ENCODE peak calls at places on chromosomes 6 and 20, in eight cellular contexts. I, G, Y, N, X, R, B and T are unnamed samples.

GRCh38 chr6:135880066-135880972 is 28.8 kb downstream of the PDE7B start:
- DNase-seq in N (no peak), B (no peak), I (peak; percentile 14), X (no peak), G (no peak), Y (no peak), R (no peak), T (no peak)

GRCh38 chr6:1589208-1589607 is 20.5 kb upstream of the FOXC1 start:
- DNase-seq in B (peak; percentile 54), N (no peak), Y (no peak), R (no peak), X (no peak), G (no peak), I (peak; percentile 41), T (no peak)

GRCh38 chr6:85078071-85078470 is 313.7 kb upstream of the TBX18 start:
- DNase-seq in I (no peak), G (no peak), Y (peak; percentile 26), R (peak; percentile 48), N (no peak), X (no peak), B (peak; percentile 5), T (no peak)

GRCh38 chr20:22563062-22563965 is 21.1 kb downstream of the FOXA2 start:
- DNase-seq in N (no peak), R (no peak), X (no peak), G (no peak), Y (no peak), B (no peak), I (no peak), T (no peak)

GRCh38 chr6:35874721-35875120 is 46.2 kb downstream of the SRPK1 start:
- DNase-seq in I (no peak), B (no peak), Y (no peak), X (no peak), N (no peak), G (no peak), R (no peak), T (no peak)

GRCh38 chr6:14130431-14131075 is 13.0 kb downstream of the CD83 start:
- DNase-seq in X (no peak), Y (no peak), G (no peak), N (no peak), B (no peak), R (no peak), I (no peak), T (no peak)

GRCh38 chr6:165767228-165767627 is 104.2 kb upstream of the PDE10A start:
- DNase-seq in N (no peak), I (no peak), Y (no peak), X (no peak), G (no peak), B (no peak), R (peak; percentile 30), T (peak; percentile 49)

GRCh38 chr20:62826646-62827322 is 9.9 kb downstream of the COL9A3 start:
- DNase-seq in X (no peak), I (no peak), Y (no peak), G (no peak), R (no peak), N (no peak), B (no peak), T (no peak)

GRCh38 chr6:170074907-170075306 is 216.0 kb downstream of the DLL1 start:
- DNase-seq in X (no peak), R (no peak), Y (no peak), N (peak; percentile 24), B (no peak), I (peak; percentile 7), G (no peak), T (no peak)

GRCh38 chr20:38167851-38168760 is 3.0 kb upstream of the TGM2 start:
- DNase-seq in Y (no peak), N (peak; percentile 51), R (peak; percentile 77), B (peak; percentile 92), X (no peak), G (peak; percentile 85), I (peak; percentile 55), T (no peak)

GRCh38 chr20:19129306-19129705 is 83.1 kb upstream of the SLC24A3 start:
- DNase-seq in R (no peak), I (no peak), X (no peak), Y (no peak), B (no peak), N (no peak), G (no peak), T (no peak)

GRCh38 chr6:63673692-63674091 is 38.1 kb downstream of the PHF3 start:
- DNase-seq in I (no peak), B (no peak), R (no peak), Y (no peak), X (no peak), N (no peak), G (no peak), T (no peak)

GRCh38 chr6:132675002-132675401 is 16.0 kb upstream of the TAAR1 start:
- DNase-seq in R (no peak), B (no peak), N (no peak), X (no peak), I (no peak), G (no peak), Y (no peak), T (no peak)

GRCh38 chr6:149614352-149614751 is 34.2 kb downstream of the KATNA1 start:
- DNase-seq in X (no peak), N (no peak), G (no peak), Y (no peak), I (no peak), R (no peak), B (no peak), T (no peak)

GRCh38 chr20:47686545-47686944 is 98.7 kb downstream of the SULF2 start:
- DNase-seq in R (no peak), B (no peak), Y (no peak), G (no peak), I (no peak), N (no peak), X (no peak), T (no peak)

GRCh38 chr6:28218312-28219248 is 6.5 kb upstream of the ZSCAN9 start:
- DNase-seq in X (peak; percentile 93), I (peak; percentile 78), G (peak; percentile 87), Y (no peak), R (peak; percentile 59), B (peak; percentile 70), N (peak; percentile 72), T (peak; percentile 95)

GRCh38 chr6:85453490-85453889 is 3.6 kb downstream of the NT5E start:
- DNase-seq in R (no peak), I (no peak), G (no peak), B (no peak), N (no peak), Y (no peak), X (no peak), T (no peak)

GRCh38 chr6:89321571-89321970 is 6.5 kb upstream of the GABRR2 start:
- DNase-seq in X (no peak), R (no peak), B (peak; percentile 12), Y (no peak), N (no peak), I (no peak), G (no peak), T (no peak)
- TF ChIP-seq POLR2AphosphoS5 in X (no peak), R (no peak), B (no peak), Y (no peak), N (no peak), I (no peak), G (no peak), T (peak; percentile 60)

GRCh38 chr20:59698598-59698997 is 94.3 kb downstream of the PHACTR3 start:
- DNase-seq in G (no peak), B (no peak), N (no peak), Y (no peak), R (no peak), I (no peak), X (no peak), T (no peak)

GRCh38 chr20:59696476-59696875 is 92.1 kb downstream of the PHACTR3 start:
- DNase-seq in X (no peak), Y (no peak), G (no peak), R (no peak), N (no peak), B (no peak), I (no peak), T (no peak)

GRCh38 chr20:59701236-59701635 is 96.9 kb downstream of the PHACTR3 start:
- DNase-seq in G (no peak), N (no peak), I (no peak), X (no peak), B (no peak), Y (no peak), R (no peak), T (no peak)

GRCh38 chr20:59693587-59693986 is 89.2 kb downstream of the PHACTR3 start:
- DNase-seq in X (no peak), Y (no peak), G (no peak), N (no peak), B (no peak), I (no peak), R (no peak), T (no peak)

DNA sequence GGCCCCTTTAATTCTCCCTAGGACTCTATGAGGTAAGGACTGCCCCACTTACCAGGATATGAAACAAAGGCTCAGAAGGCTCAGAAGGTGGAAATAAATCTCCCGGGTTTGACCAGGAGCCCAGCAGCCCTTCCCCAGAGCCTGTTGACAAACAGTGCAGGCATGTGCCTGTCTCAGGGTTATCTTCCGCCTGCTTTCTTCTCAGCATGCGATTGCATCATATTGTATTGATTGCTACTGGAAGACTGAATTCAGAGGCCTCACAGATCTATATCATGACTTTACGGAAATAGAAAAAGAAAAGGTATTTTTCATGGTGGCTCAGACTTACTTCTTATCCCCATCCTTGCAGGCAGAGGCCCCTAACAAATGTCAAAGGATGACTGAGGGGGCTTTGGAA is 92.7 kb downstream of the PHACTR3 start:
- DNase-seq in Y (no peak), G (no peak), X (no peak), I (no peak), R (no peak), B (no peak), N (no peak), T (no peak)
- H3K9me3 ChIP-seq in Y (no peaks in the 10 kb centered on the region), G (no peaks in the 10 kb centered on the region), X (no peaks in the 10 kb centered on the region), I (no peaks in the 10 kb centered on the region), R (peaks cover 1% of the 10 kb centered on the region), B (no peaks in the 10 kb centered on the region), N (no peaks in the 10 kb centered on the region), T (no peaks in the 10 kb centered on the region)

GRCh38 chr6:103113416-103113815 is 1719.9 kb downstream of the GRIK2 start:
- DNase-seq in B (no peak), Y (no peak), N (no peak), R (no peak), X (no peak), G (no peak), I (no peak), T (no peak)

GRCh38 chr6:103105686-103106085 is 1712.2 kb downstream of the GRIK2 start:
- DNase-seq in N (no peak), Y (no peak), X (no peak), R (no peak), B (no peak), I (no peak), G (no peak), T (no peak)

GRCh38 chr6:103107985-103108384 is 1714.5 kb downstream of the GRIK2 start:
- DNase-seq in X (no peak), G (no peak), I (no peak), R (no peak), B (no peak), N (no peak), Y (no peak), T (no peak)
- TF ChIP-seq POLR2AphosphoS5 in X (no peak), G (no peak), I (no peak), R (no peak), B (no peak), N (no peak), Y (no peak), T (no peak)

DNA sequence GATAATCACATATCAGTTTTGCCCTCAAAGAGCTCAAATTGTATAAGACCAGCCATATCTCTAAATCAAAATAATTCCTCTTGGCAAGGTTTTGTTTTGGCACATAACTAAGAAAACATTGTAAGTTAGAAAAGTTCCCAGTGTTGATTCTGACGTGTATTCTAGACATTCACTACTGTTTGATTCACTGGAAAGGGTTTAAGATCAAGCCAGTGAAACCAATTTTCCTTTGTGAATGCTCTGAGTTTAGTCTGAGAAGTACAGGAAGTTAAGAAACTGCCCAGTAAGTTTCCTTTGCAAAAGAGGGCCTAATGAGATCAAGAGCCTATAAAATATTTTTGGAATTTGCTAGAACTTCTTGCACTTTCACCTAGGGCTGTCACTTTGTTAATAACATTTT is 143.0 kb downstream of the FNDC1 start:
- DNase-seq in X (no peak), Y (no peak), B (no peak), N (no peak), R (no peak), G (no peak), I (no peak), T (no peak)
- H3K9me3 ChIP-seq in X (no peaks in the 10 kb centered on the region), Y (no peaks in the 10 kb centered on the region), B (no peaks in the 10 kb centered on the region), N (no peaks in the 10 kb centered on the region), R (peaks cover 8% of the 10 kb centered on the region), G (no peaks in the 10 kb centered on the region), I (no peaks in the 10 kb centered on the region), T (no peaks in the 10 kb centered on the region)